ENCODE peak calls at places on chromosomes 7 and 10, in seven cellular contexts. B is ovary, L is suprapubic skin, A is esophagus muscularis mucosa, H is HepG2, J is K562, U is tibial nerve. V is an unnamed sample. For H3K27me3, the result is how much of the 10 kb centered on the place peaks cover.

GRCh38 chr7:140023728-140024127 is 39.0 kb downstream of the PARP12 start:
- DNase-seq in B (no peak), L (peak), A (no peak), H (no peak), J (no peak), U (no peak), V (no peak)

GRCh38 chr7:18320971-18321567 is 174.5 kb upstream of the HDAC9 start:
- DNase-seq in B (no peak), L (no peak), A (no peak), H (peak), J (peak), U (no peak), V (no peak)

GRCh38 chr10:79436850-79437103 is 8.6 kb downstream of the ZCCHC24 start:
- DNase-seq in B (peak), L (no peak), A (no peak), H (no peak), J (no peak), U (no peak), V (no peak)

GRCh38 chr7:40156988-40157387 is 22.2 kb downstream of the SUGCT start:
- DNase-seq in B (no peak), L (no peak), A (no peak), H (no peak), J (no peak), U (no peak), V (peak)

GRCh38 chr10:124697837-124698559 is 46.2 kb downstream of the FAM53B start:
- DNase-seq in B (no peak), L (no peak), A (no peak), H (no peak), J (no peak), U (no peak), V (no peak)

GRCh38 chr10:93180402-93181040 is 106.8 kb downstream of the CYP26A1 start:
- DNase-seq in B (peak), L (no peak), A (no peak), H (no peak), J (no peak), U (peak), V (peak)

GRCh38 chr10:121096617-121097431 is 245.7 kb downstream of the WDR11 start:
- DNase-seq in B (peak), L (no peak), A (no peak), H (peak), J (no peak), U (peak), V (peak)

GRCh38 chr7:122552769-122553168 is 146.1 kb downstream of the RNF133 start:
- DNase-seq in B (no peak), L (no peak), A (no peak), H (no peak), J (no peak), U (no peak), V (no peak)

GRCh38 chr7:67764312-67764711 is 767.7 kb downstream of the TYW1 start:
- DNase-seq in B (no peak), L (no peak), A (no peak), H (peak), J (no peak), U (no peak), V (no peak)

GRCh38 chr7:43799605-43800004 is 41.1 kb downstream of the BLVRA start:
- DNase-seq in B (no peak), L (no peak), A (no peak), H (peak), J (no peak), U (no peak), V (no peak)

GRCh38 chr10:26803849-26804248 is 56.9 kb downstream of the ABI1 start:
- DNase-seq in B (no peak), L (no peak), A (no peak), H (no peak), J (no peak), U (no peak), V (no peak)

GRCh38 chr10:49642311-49642710 is 28.5 kb downstream of the CHAT start:
- DNase-seq in B (no peak), L (peak), A (no peak), H (no peak), J (no peak), U (no peak), V (no peak)
- H3K27me3 ChIP-seq in B (under half), L (under half), A (half or more), H (under half), J (under half), U (under half), V (under half)

GRCh38 chr10:25015927-25016348 is at the start of gene ENKUR:
- DNase-seq in B (peak), L (peak), A (peak), H (peak), J (peak), U (peak), V (peak)
- TF ChIP-seq EP300 in B (no peak), L (no peak), A (no peak), H (no peak), J (no peak), U (no peak), V (no peak)

GRCh38 chr7:69690329-69690728 is 92.1 kb downstream of the AUTS2 start:
- DNase-seq in B (no peak), L (no peak), A (no peak), H (no peak), J (no peak), U (no peak), V (no peak)
- H3K27ac ChIP-seq in B (no peak), L (no peak), A (no peak), H (no peak), J (no peak), U (no peak), V (no peak)

DNA sequence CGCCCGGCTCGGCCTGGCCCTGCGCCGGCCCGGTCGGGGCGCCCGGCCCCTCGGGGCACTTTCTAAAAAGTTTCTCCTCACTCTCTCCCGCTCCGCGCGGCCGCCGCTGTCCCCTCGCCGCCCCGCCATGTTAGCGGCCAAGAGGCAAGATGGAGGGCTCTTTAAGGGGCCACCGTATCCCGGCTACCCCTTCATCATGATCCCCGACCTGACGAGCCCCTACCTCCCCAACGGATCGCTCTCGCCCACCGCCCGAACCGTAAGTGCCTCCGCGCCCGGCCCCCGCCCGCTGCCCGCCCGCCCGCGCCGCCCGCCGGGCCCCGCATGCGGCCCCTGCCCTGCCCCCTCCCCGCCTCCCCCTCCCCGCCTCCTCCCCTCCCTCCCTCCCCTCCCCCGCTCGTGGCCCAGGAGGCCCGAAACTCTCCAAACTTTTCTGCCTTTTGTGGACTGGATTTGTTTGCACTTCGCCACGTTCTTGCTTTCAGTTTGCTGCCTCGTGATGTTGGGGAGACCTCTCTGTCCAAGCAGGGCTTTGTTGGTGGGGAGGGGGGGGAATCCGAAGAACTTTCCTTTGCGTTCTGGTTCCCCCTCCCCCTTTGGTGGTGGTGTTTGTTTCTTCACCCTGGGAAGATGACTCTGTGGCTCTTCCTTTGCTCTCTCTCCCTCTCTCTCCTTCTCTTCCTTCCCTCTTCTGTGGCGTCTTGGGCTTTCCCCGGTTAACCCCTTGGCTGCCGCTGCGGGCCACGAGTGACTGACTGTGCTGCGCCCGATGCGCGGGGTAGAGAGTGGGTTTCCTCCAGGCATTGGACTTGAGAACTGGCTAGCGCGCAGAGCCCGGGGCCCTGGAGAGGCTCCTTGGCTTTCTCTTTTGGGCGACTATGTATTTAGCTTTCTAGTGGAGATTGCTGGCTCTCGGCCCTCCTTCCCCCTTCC is 1.6 kb downstream of the TCF7L2 start:
- DNase-seq in B (peak), L (peak), A (no peak), H (peak), J (peak), U (peak), V (peak)
- H3K27me3 ChIP-seq in B (under half), L (under half), A (under half), H (under half), J (under half), U (under half), V (under half)

GRCh38 chr10:3708830-3709229 is 76.2 kb downstream of the KLF6 start:
- DNase-seq in B (no peak), L (no peak), A (no peak), H (no peak), J (no peak), U (no peak), V (no peak)
- TF ChIP-seq EP300 in B (no peak), L (no peak), A (no peak), H (no peak), J (peak), U (no peak), V (no peak)

V was measured in transverse colon.